ENCODE peak calls at places on chromosome 5, in eight cellular contexts. H is brain microvascular endothelial cell, V is HCT116, C is lower lobe of right lung, A is right lobe of liver, Y is sigmoid colon, R is lower leg skin, B is psoas muscle. M is an unnamed sample.
A peak's percentile ranks its signal among the peaks of the same experiment; 100 is the strongest.

GRCh38 chr5:92050970-92051369 is 667.9 kb upstream of the ARRDC3 start:
- DNase-seq in H (no peak), V (no peak), C (no peak), A (no peak), Y (no peak), R (no peak), B (no peak), M (no peak)

GRCh38 chr5:77277764-77278163 is 67.3 kb downstream of the PDE8B start:
- DNase-seq in H (no peak), V (no peak), C (no peak), A (no peak), Y (no peak), R (no peak), B (no peak), M (no peak)

GRCh38 chr5:137836997-137837396 is 30.7 kb upstream of the MYOT start:
- DNase-seq in H (peak; percentile 57), V (no peak), C (no peak), A (no peak), Y (no peak), R (no peak), B (no peak), M (no peak)

GRCh38 chr5:181215997-181216982 is 6.8 kb upstream of the TRIM41 start:
- DNase-seq in H (no peak), V (no peak), C (no peak), A (no peak), Y (no peak), R (no peak), B (no peak), M (no peak)

GRCh38 chr5:68225188-68225910 is 9.8 kb downstream of the PIK3R1 start:
- DNase-seq in H (peak; percentile 84), V (no peak), C (no peak), A (peak; percentile 77), Y (peak; percentile 90), R (peak; percentile 94), B (peak; percentile 79), M (no peak)

GRCh38 chr5:117880932-117881331 is 1107.4 kb downstream of the DTWD2 start:
- DNase-seq in H (no peak), V (no peak), C (no peak), A (no peak), Y (no peak), R (no peak), B (no peak), M (no peak)

GRCh38 chr5:73028991-73029540 is 73.2 kb downstream of the FCHO2 start:
- DNase-seq in H (peak; percentile 16), V (no peak), C (no peak), A (no peak), Y (no peak), R (no peak), B (no peak), M (no peak)

GRCh38 chr5:143006511-143006910 is 236.3 kb downstream of the ARHGAP26 start:
- DNase-seq in H (no peak), V (no peak), C (no peak), A (no peak), Y (no peak), R (no peak), B (no peak), M (no peak)

GRCh38 chr5:144697847-144698262 is 527.2 kb downstream of the KCTD16 start:
- DNase-seq in H (peak; percentile 91), V (no peak), C (no peak), A (no peak), Y (no peak), R (no peak), B (no peak), M (no peak)

GRCh38 chr5:10556331-10556807 is 7.5 kb upstream of the ANKRD33B start:
- DNase-seq in H (peak; percentile 69), V (no peak), C (no peak), A (no peak), Y (peak; percentile 34), R (peak; percentile 72), B (no peak), M (no peak)

GRCh38 chr5:61790678-61791077 is 458.6 kb downstream of the ZSWIM6 start:
- DNase-seq in H (no peak), V (peak; percentile 43), C (no peak), A (peak; percentile 72), Y (no peak), R (no peak), B (no peak), M (no peak)

GRCh38 chr5:33261305-33261704 is 179.5 kb upstream of the TARS1 start:
- DNase-seq in H (peak; percentile 67), V (no peak), C (no peak), A (no peak), Y (no peak), R (no peak), B (no peak), M (no peak)

GRCh38 chr5:147901555-147901954 is 4.8 kb downstream of the C5orf46 start:
- DNase-seq in H (peak; percentile 69), V (no peak), C (no peak), A (no peak), Y (no peak), R (no peak), B (no peak), M (no peak)

GRCh38 chr5:127959152-127959764 is 124.3 kb upstream of the SLC12A2 start:
- DNase-seq in H (peak; percentile 92), V (peak; percentile 39), C (peak; percentile 58), A (peak; percentile 58), Y (peak; percentile 83), R (no peak), B (peak; percentile 59), M (no peak)

GRCh38 chr5:73496984-73497457 is 1.2 kb upstream of the BTF3 start:
- DNase-seq in H (peak; percentile 40), V (peak; percentile 79), C (no peak), A (no peak), Y (no peak), R (no peak), B (no peak), M (no peak)

GRCh38 chr5:141338538-141339306 is at the start of gene PCDHGA2:
- DNase-seq in H (peak; percentile 33), V (no peak), C (no peak), A (no peak), Y (no peak), R (no peak), B (no peak), M (no peak)

GRCh38 chr5:176837707-176838115 is 27.4 kb downstream of the UNC5A start:
- DNase-seq in H (peak; percentile 88), V (peak; percentile 61), C (peak; percentile 89), A (peak; percentile 92), Y (peak; percentile 79), R (peak; percentile 92), B (peak; percentile 93), M (no peak)

DNA sequence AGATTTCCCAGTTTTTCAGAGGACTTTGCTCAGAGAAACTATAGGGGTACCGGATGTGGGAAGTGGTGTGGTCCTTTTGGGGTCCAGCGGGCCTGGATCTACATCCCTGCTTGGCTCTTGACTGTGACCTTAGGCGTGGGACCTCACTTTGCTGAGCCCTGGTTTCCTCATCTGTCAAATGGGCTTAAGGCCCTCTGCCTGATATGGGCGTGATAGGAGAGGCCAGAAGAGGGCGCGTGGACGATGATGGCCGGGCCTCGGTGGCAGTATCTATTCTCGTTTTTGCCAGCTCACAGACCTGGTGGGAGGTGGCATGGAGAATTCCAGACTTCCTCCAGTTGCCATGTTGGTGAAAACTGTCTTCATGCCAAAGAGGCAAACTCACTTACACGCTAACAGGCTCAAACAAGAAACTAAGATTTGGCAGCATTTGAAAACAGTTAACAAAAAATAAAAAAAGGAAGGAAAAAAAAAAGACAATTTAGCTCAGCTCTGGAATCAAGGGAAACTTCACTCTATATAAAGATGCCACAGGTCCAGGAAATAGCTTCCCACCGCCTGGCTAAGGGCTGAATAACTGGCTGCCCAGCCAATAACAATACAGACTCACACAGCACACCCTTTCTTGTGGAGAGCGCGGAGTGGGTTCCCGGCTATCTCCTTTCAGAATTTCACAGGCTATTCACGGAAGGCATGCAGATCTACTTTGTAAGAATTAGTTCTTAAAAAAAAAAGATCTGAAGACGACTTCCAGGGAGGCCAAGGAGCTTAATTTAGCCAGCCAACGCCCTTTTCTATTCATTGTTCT is 1.7 kb downstream of the SH3PXD2B start:
- DNase-seq in H (peak; percentile 74), V (peak; percentile 54), C (no peak), A (no peak), Y (peak; percentile 80), R (peak; percentile 88), B (no peak), M (peak; percentile 80)
- TF ChIP-seq CTCF in H (peak; percentile 33), V (peak; percentile 33), C (no peak), A (no peak), Y (no peak), R (no peak), B (no peak), M (no peak)

GRCh38 chr5:170286532-170286931 is 11.0 kb downstream of the LCP2 start:
- DNase-seq in H (no peak), V (no peak), C (no peak), A (no peak), Y (no peak), R (no peak), B (no peak), M (no peak)
- H3K4me3 ChIP-seq in H (no peak overlapping the region), V (no peak overlapping the region), C (no peak overlapping the region), A (no peak overlapping the region), Y (no peak overlapping the region), R (no peak overlapping the region), B (no peak overlapping the region), M (no peak overlapping the region)

DNA sequence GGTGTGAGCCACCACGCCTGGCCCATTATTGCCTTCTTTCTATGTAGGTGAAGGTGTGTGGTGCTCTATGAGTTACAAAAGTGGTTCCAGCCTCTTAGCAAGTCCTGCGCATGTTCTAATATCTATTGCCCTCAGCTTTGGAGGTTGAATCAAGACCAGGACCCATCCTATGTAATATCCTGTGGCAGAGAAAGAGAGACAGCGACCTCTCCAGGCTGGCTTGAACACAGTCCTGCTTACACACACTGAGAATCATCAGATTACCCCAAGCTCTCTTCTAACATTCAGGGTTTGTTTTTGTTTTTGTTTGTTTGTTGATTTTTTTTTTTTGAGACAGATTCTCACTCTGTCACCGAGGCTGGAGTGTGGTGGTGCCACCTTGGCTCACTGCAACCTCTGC is 94.7 kb upstream of the OSMR start:
- DNase-seq in H (no peak), V (no peak), C (no peak), A (no peak), Y (no peak), R (no peak), B (no peak), M (no peak)
- TF ChIP-seq CTCF in H (peak; percentile 27), V (peak; percentile 43), C (no peak), A (no peak), Y (no peak), R (no peak), B (no peak), M (no peak)

GRCh38 chr5:35987776-35988175 is 3.4 kb downstream of the UGT3A1 start:
- DNase-seq in H (no peak), V (no peak), C (no peak), A (no peak), Y (no peak), R (no peak), B (no peak), M (no peak)

GRCh38 chr5:35988529-35988928 is 2.7 kb downstream of the UGT3A1 start:
- DNase-seq in H (no peak), V (no peak), C (no peak), A (no peak), Y (no peak), R (no peak), B (no peak), M (no peak)

GRCh38 chr5:35990941-35991592 is at the start of gene UGT3A1:
- DNase-seq in H (no peak), V (no peak), C (no peak), A (peak; percentile 74), Y (no peak), R (no peak), B (peak; percentile 65), M (no peak)

DNA sequence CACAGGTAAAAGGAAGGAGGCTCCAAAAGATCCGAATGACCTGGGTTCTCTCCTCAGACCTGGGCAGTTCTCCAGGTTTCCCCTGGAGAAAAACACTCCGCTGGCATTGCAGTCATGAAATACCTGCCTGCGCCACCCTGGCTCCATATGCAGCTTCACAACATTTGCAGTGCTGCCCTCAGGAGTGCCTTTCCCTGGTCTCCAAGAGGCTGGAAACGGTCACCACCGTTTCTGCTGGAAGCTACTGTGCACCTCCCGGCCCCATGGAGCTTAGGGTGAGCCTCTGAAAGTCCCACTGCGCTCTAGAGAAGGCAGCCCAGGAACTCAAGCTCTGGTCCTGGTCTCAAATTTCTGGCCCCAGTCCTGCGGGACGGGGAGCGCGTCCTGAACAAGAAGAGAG is 666 bp downstream of the UGT3A1 start:
- DNase-seq in H (no peak), V (no peak), C (no peak), A (peak; percentile 63), Y (no peak), R (no peak), B (no peak), M (no peak)
- H3K4me3 ChIP-seq in H (no peak overlapping the region), V (no peak overlapping the region), C (no peak overlapping the region), A (peak overlapping the region; percentile 61), Y (no peak overlapping the region), R (no peak overlapping the region), B (peak overlapping the region; percentile 70), M (no peak overlapping the region)